ENCODE peak calls at places on chromosomes 7 and 10, in four cellular contexts. E, Q, P and V are unnamed samples.

GRCh38 chr7:137681657-137682562 is 164.9 kb downstream of the DGKI start:
- DNase-seq in E (peak; percentile 84), Q (peak; percentile 81), P (peak; percentile 65), V (peak; percentile 92)

GRCh38 chr7:46999866-47000265 is 582.0 kb downstream of the TNS3 start:
- DNase-seq in E (no peak), Q (no peak), P (no peak), V (no peak)

GRCh38 chr10:6659451-6659850 is 79.4 kb upstream of the PRKCQ start:
- DNase-seq in E (peak; percentile 17), Q (no peak), P (no peak), V (no peak)

GRCh38 chr7:86469680-86470295 is 173.9 kb upstream of the GRM3 start:
- DNase-seq in E (peak; percentile 81), Q (peak; percentile 41), P (no peak), V (peak; percentile 55)

GRCh38 chr7:130884437-130885417 is 150.7 kb upstream of the KLF14 start:
- DNase-seq in E (peak; percentile 71), Q (no peak), P (no peak), V (no peak)

GRCh38 chr10:51035344-51035743 is 38.9 kb upstream of the PRKG1 start:
- DNase-seq in E (no peak), Q (no peak), P (no peak), V (no peak)

GRCh38 chr10:62811159-62811875 is 4.8 kb downstream of the EGR2 start:
- DNase-seq in E (no peak), Q (no peak), P (no peak), V (no peak)

GRCh38 chr7:94683066-94683465 is 27.1 kb upstream of the SGCE start:
- DNase-seq in E (no peak), Q (no peak), P (no peak), V (no peak)

GRCh38 chr10:15571570-15571969 is 148.2 kb downstream of the ITGA8 start:
- DNase-seq in E (peak; percentile 95), Q (peak; percentile 6), P (peak; percentile 7), V (peak; percentile 55)

GRCh38 chr10:19730071-19730470 is 86.2 kb upstream of the PLXDC2 start:
- DNase-seq in E (peak; percentile 79), Q (peak; percentile 20), P (no peak), V (peak; percentile 68)

GRCh38 chr7:77799078-77799964 is 748 bp downstream of the PHTF2 start:
- DNase-seq in E (peak; percentile 41), Q (peak; percentile 16), P (no peak), V (peak; percentile 35)

GRCh38 chr7:295155-296154 is 5.5 kb downstream of the FOXL3 start:
- DNase-seq in E (no peak), Q (no peak), P (no peak), V (no peak)

GRCh38 chr7:1200045-1200444 is 32.6 kb upstream of the UNCX start:
- DNase-seq in E (peak; percentile 76), Q (no peak), P (no peak), V (peak; percentile 29)

GRCh38 chr10:64093946-64094560 is 572.9 kb downstream of the REEP3 start:
- DNase-seq in E (no peak), Q (no peak), P (no peak), V (no peak)

GRCh38 chr10:119243967-119244366 is 36.6 kb downstream of the GRK5 start:
- DNase-seq in E (no peak), Q (no peak), P (no peak), V (no peak)

GRCh38 chr7:41758321-41758720 is 55.4 kb upstream of the INHBA start:
- DNase-seq in E (no peak), Q (no peak), P (no peak), V (no peak)

GRCh38 chr7:47501406-47501805 is 80.5 kb downstream of the TNS3 start:
- DNase-seq in E (peak; percentile 98), Q (peak; percentile 61), P (peak; percentile 76), V (peak; percentile 96)

GRCh38 chr10:18400201-18400910 is 251.0 kb downstream of the NSUN6 start:
- DNase-seq in E (no peak), Q (no peak), P (no peak), V (peak; percentile 3)

GRCh38 chr7:133919810-133920209 is 207.3 kb upstream of the LRGUK start:
- DNase-seq in E (peak; percentile 8), Q (no peak), P (no peak), V (peak; percentile 17)

GRCh38 chr10:133475821-133476640 is 22.3 kb downstream of the SCART1 start:
- DNase-seq in E (no peak), Q (peak; percentile 2), P (no peak), V (no peak)

GRCh38 chr7:139776486-139777303 is 1.1 kb downstream of the HIPK2 start:
- DNase-seq in E (peak; percentile 76), Q (peak; percentile 46), P (peak; percentile 31), V (peak; percentile 54)

GRCh38 chr10:3263082-3263481 is 90.5 kb upstream of the PITRM1 start:
- DNase-seq in E (no peak), Q (no peak), P (no peak), V (no peak)

GRCh38 chr7:26451997-26452396 is 160.3 kb downstream of the SNX10 start:
- DNase-seq in E (no peak), Q (no peak), P (no peak), V (no peak)

GRCh38 chr7:81447351-81447952 is 322.4 kb downstream of the HGF start:
- DNase-seq in E (peak; percentile 89), Q (peak; percentile 62), P (peak; percentile 14), V (peak; percentile 70)

GRCh38 chr10:11424456-11425287 is 186.8 kb downstream of the USP6NL start:
- DNase-seq in E (peak; percentile 67), Q (peak; percentile 70), P (no peak), V (peak; percentile 36)

GRCh38 chr7:111090834-111091233 is at the start of gene LRRN3:
- DNase-seq in E (peak; percentile 89), Q (peak; percentile 61), P (no peak), V (peak; percentile 61)

GRCh38 chr10:14678637-14679036 is 96.1 kb downstream of the FAM107B start:
- DNase-seq in E (no peak), Q (no peak), P (no peak), V (no peak)

GRCh38 chr7:87204933-87205332 is 14.6 kb downstream of the TMEM243 start:
- DNase-seq in E (no peak), Q (no peak), P (no peak), V (no peak)

GRCh38 chr10:35006836-35007235 is 83.3 kb downstream of the CUL2 start:
- DNase-seq in E (peak; percentile 89), Q (no peak), P (no peak), V (peak; percentile 83)

GRCh38 chr10:69842932-69843331 is 41.2 kb downstream of the COL13A1 start:
- DNase-seq in E (peak; percentile 68), Q (no peak), P (no peak), V (peak; percentile 34)

GRCh38 chr7:91940171-91940570 is 491 bp upstream of the AKAP9 start:
- DNase-seq in E (peak; percentile 38), Q (peak; percentile 22), P (no peak), V (no peak)

GRCh38 chr10:104022020-104022419 is 55.1 kb downstream of the SLK start:
- DNase-seq in E (no peak), Q (no peak), P (no peak), V (no peak)

GRCh38 chr10:125157473-125157865 is 2.9 kb downstream of the CTBP2 start:
- DNase-seq in E (no peak), Q (no peak), P (no peak), V (no peak)

GRCh38 chr7:132049462-132050304 is 493.3 kb upstream of the PODXL start:
- DNase-seq in E (peak; percentile 56), Q (peak; percentile 25), P (no peak), V (peak; percentile 17)

GRCh38 chr7:41315764-41316163 is 387.1 kb downstream of the INHBA start:
- DNase-seq in E (no peak), Q (no peak), P (no peak), V (no peak)

GRCh38 chr10:102796407-102797176 is 40.6 kb downstream of the CYP17A1 start:
- DNase-seq in E (peak; percentile 61), Q (peak; percentile 77), P (no peak), V (peak; percentile 41)

GRCh38 chr10:24425151-24425550 is 216.2 kb downstream of the KIAA1217 start:
- DNase-seq in E (no peak), Q (no peak), P (no peak), V (no peak)

GRCh38 chr10:118522791-118523498 is 72.5 kb downstream of the PRLHR start:
- DNase-seq in E (peak; percentile 15), Q (peak; percentile 72), P (no peak), V (peak; percentile 1)

GRCh38 chr7:27163776-27164380 is 1.5 kb downstream of the HOXA9 start:
- DNase-seq in E (no peak), Q (no peak), P (no peak), V (no peak)